ENCODE peak calls at places on chromosomes 12 and 14, in seven cellular contexts. C, V, X, D, S, Z and L are unnamed samples.

GRCh38 chr14:58238252-58239247 is 6.1 kb upstream of the PSMA3 start:
- DNase-seq in C (no peak), V (no peak), X (peak; percentile 57), D (peak; percentile 15), S (no peak), Z (peak; percentile 11), L (no peak)

GRCh38 chr12:75783093-75783877 is 248.3 kb downstream of the PHLDA1 start:
- DNase-seq in C (no peak), V (no peak), X (peak; percentile 67), D (no peak), S (no peak), Z (no peak), L (no peak)

GRCh38 chr12:62684586-62685295 is 218.1 kb downstream of the MON2 start:
- DNase-seq in C (no peak), V (no peak), X (no peak), D (no peak), S (peak; percentile 75), Z (no peak), L (no peak)

GRCh38 chr14:90194706-90195105 is 61.6 kb upstream of the PSMC1 start:
- DNase-seq in C (no peak), V (no peak), X (no peak), D (no peak), S (no peak), Z (peak; percentile 21), L (no peak)

GRCh38 chr14:54132485-54132884 is 175.9 kb upstream of the BMP4 start:
- DNase-seq in C (no peak), V (no peak), X (no peak), D (no peak), S (no peak), Z (no peak), L (no peak)

GRCh38 chr12:20423557-20423956 is 55.2 kb downstream of the PDE3A start:
- DNase-seq in C (no peak), V (no peak), X (no peak), D (no peak), S (no peak), Z (no peak), L (no peak)

GRCh38 chr14:61470261-61470953 is 149.0 kb downstream of the PRKCH start:
- DNase-seq in C (peak; percentile 33), V (no peak), X (no peak), D (no peak), S (peak; percentile 90), Z (peak; percentile 79), L (no peak)

GRCh38 chr12:4538207-4539160 is at the start of gene RAD51AP1:
- DNase-seq in C (peak; percentile 100), V (peak; percentile 89), X (peak; percentile 97), D (peak; percentile 98), S (peak; percentile 98), Z (peak; percentile 95), L (peak; percentile 86)

GRCh38 chr14:51625170-51625569 is 26.5 kb upstream of the FRMD6 start:
- DNase-seq in C (no peak), V (no peak), X (no peak), D (no peak), S (no peak), Z (no peak), L (no peak)

GRCh38 chr12:117441751-117442150 is 80.3 kb upstream of the NOS1 start:
- DNase-seq in C (no peak), V (no peak), X (peak; percentile 82), D (no peak), S (peak; percentile 39), Z (no peak), L (no peak)

GRCh38 chr12:76562158-76562557 is 2.6 kb upstream of the OSBPL8 start:
- DNase-seq in C (no peak), V (no peak), X (no peak), D (no peak), S (no peak), Z (no peak), L (no peak)

GRCh38 chr14:24690492-24690891 is 56.5 kb upstream of the GZMB start:
- DNase-seq in C (no peak), V (no peak), X (no peak), D (no peak), S (no peak), Z (no peak), L (peak; percentile 73)

GRCh38 chr12:104524026-104524425 is 67.3 kb downstream of the CHST11 start:
- DNase-seq in C (no peak), V (no peak), X (no peak), D (no peak), S (peak; percentile 44), Z (no peak), L (no peak)

GRCh38 chr14:53924754-53925153 is 31.9 kb downstream of the BMP4 start:
- DNase-seq in C (no peak), V (no peak), X (no peak), D (no peak), S (no peak), Z (peak; percentile 93), L (no peak)

GRCh38 chr12:93563807-93564538 is 8.5 kb upstream of the SOCS2 start:
- DNase-seq in C (no peak), V (no peak), X (peak; percentile 59), D (no peak), S (peak; percentile 60), Z (peak; percentile 71), L (no peak)

GRCh38 chr12:112353389-112353788 is 28.8 kb downstream of the HECTD4 start:
- DNase-seq in C (no peak), V (no peak), X (no peak), D (no peak), S (no peak), Z (peak; percentile 65), L (no peak)

GRCh38 chr14:92659765-92660561 is 88.5 kb downstream of the LGMN start:
- DNase-seq in C (no peak), V (no peak), X (peak; percentile 72), D (no peak), S (no peak), Z (peak; percentile 92), L (no peak)

GRCh38 chr14:92656306-92656705 is 92.1 kb downstream of the LGMN start:
- DNase-seq in C (no peak), V (no peak), X (no peak), D (no peak), S (no peak), Z (no peak), L (no peak)

GRCh38 chr14:92655802-92656201 is 92.6 kb downstream of the LGMN start:
- DNase-seq in C (no peak), V (no peak), X (peak; percentile 50), D (no peak), S (no peak), Z (no peak), L (no peak)

GRCh38 chr14:92657457-92658142 is 90.8 kb downstream of the LGMN start:
- DNase-seq in C (no peak), V (no peak), X (peak; percentile 81), D (no peak), S (no peak), Z (no peak), L (no peak)

DNA sequence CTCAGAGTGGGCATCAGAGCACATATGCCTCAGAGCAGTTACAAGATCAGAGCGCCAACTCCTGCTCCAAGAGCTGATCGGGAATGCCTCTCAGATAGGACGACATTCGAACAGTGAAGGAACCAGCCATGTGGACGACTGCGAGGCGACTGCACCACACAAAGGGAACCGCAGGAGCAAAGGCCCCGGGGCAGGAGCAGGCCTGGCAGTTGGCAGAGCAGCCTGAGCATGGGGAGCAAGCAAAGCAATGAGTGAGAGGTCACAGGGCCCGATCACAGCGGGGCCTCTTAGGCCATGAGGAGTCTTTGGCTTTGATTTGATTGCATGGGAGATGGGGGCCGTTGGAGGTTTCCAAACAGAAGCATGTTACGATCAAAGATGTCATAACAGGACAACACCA is 90.3 kb downstream of the LGMN start:
- DNase-seq in C (no peak), V (no peak), X (no peak), D (no peak), S (no peak), Z (no peak), L (no peak)
- H3K4me1 ChIP-seq in C (peaks cover 7% of the 10 kb centered on the region), V (peaks cover 74% of the 10 kb centered on the region), X (peaks cover 5% of the 10 kb centered on the region), D (peaks cover 39% of the 10 kb centered on the region), S (no peaks in the 10 kb centered on the region), Z (peaks cover 22% of the 10 kb centered on the region), L (no peaks in the 10 kb centered on the region)

GRCh38 chr14:102973706-102974280 is 51.3 kb downstream of the AMN start:
- DNase-seq in C (no peak), V (no peak), X (no peak), D (no peak), S (no peak), Z (no peak), L (no peak)
- H3K36me3 ChIP-seq in C (peaks cover 82% of the 10 kb centered on the region), V (no peaks in the 10 kb centered on the region), X (no peaks in the 10 kb centered on the region), D (peaks cover 3% of the 10 kb centered on the region), S (peaks cover 68% of the 10 kb centered on the region), Z (peaks cover 20% of the 10 kb centered on the region), L (peaks cover 31% of the 10 kb centered on the region)

GRCh38 chr12:131363841-131364425 is 347.0 kb upstream of the SFSWAP start:
- DNase-seq in C (no peak), V (no peak), X (no peak), D (no peak), S (no peak), Z (no peak), L (no peak)
- H3K9me3 ChIP-seq in C (no peaks in the 10 kb centered on the region), V (no peaks in the 10 kb centered on the region), X (no peaks in the 10 kb centered on the region), D (no peaks in the 10 kb centered on the region), S (no peaks in the 10 kb centered on the region), Z (peaks cover 21% of the 10 kb centered on the region), L (no peaks in the 10 kb centered on the region)

GRCh38 chr12:116262741-116263140 is 14.8 kb downstream of the MED13L start:
- DNase-seq in C (no peak), V (no peak), X (no peak), D (no peak), S (no peak), Z (no peak), L (no peak)

GRCh38 chr12:116263431-116263830 is 14.1 kb downstream of the MED13L start:
- DNase-seq in C (no peak), V (no peak), X (no peak), D (no peak), S (no peak), Z (no peak), L (no peak)

GRCh38 chr12:116264525-116265070 is 12.9 kb downstream of the MED13L start:
- DNase-seq in C (no peak), V (no peak), X (no peak), D (no peak), S (no peak), Z (no peak), L (no peak)

GRCh38 chr12:116265361-116266128 is 11.9 kb downstream of the MED13L start:
- DNase-seq in C (no peak), V (no peak), X (no peak), D (no peak), S (no peak), Z (no peak), L (no peak)

DNA sequence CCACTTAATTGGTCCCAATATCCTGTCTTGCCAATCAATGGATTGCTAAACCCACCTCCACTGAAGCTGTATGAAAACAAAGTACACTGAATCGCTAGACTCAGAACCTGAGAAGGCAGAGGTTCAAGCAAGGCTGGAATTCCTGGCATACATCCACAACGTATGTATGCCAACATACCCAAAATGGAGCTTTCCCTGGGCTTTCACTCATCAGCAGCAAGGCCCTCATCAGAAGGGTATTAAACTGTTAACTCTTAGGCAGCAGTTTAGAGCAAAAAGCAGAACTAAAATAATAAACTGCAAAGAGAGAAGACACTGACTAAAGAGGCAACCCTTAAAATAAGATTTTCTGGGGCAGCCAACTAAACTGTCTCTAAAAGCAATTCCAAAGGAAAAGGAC is 13.6 kb downstream of the MED13L start:
- DNase-seq in C (no peak), V (no peak), X (no peak), D (no peak), S (no peak), Z (no peak), L (no peak)
- H3K4me1 ChIP-seq in C (no peaks in the 10 kb centered on the region), V (peaks cover 65% of the 10 kb centered on the region), X (peaks cover 73% of the 10 kb centered on the region), D (peaks cover 22% of the 10 kb centered on the region), S (peaks cover 59% of the 10 kb centered on the region), Z (peaks cover 32% of the 10 kb centered on the region), L (peaks cover 5% of the 10 kb centered on the region)

GRCh38 chr12:129459886-129460285 is 443.9 kb downstream of the TMEM132D start:
- DNase-seq in C (no peak), V (no peak), X (no peak), D (no peak), S (no peak), Z (no peak), L (no peak)
- H3K36me3 ChIP-seq in C (no peaks in the 10 kb centered on the region), V (no peaks in the 10 kb centered on the region), X (no peaks in the 10 kb centered on the region), D (no peaks in the 10 kb centered on the region), S (no peaks in the 10 kb centered on the region), Z (no peaks in the 10 kb centered on the region), L (no peaks in the 10 kb centered on the region)